ENCODE peak calls at places on chromosomes 12 and 14, in four cellular contexts. L, X, R and T are unnamed samples.

GRCh38 chr12:130948136-130948535 is 5.6 kb upstream of the ADGRD1 start:
- DNase-seq in X (no peak), R (no peak), L (no peak), T (peak)

GRCh38 chr12:47504775-47505446 is 200.9 kb downstream of the RPAP3 start:
- DNase-seq in R (no peak), X (no peak), L (no peak), T (no peak)

GRCh38 chr12:80778005-80778541 is 61.4 kb downstream of the MYF5 start:
- DNase-seq in R (peak), X (peak), L (no peak), T (no peak)

GRCh38 chr14:88551094-88551870 is 3.5 kb downstream of the PTPN21 start:
- DNase-seq in L (peak), X (peak), R (peak), T (no peak)

GRCh38 chr14:105767315-105767714 is 240.9 kb downstream of the TMEM121 start:
- DNase-seq in X (no peak), R (no peak), L (no peak), T (no peak)

GRCh38 chr14:26597136-26598080 is at the start of gene NOVA1:
- DNase-seq in R (peak), X (peak), L (peak), T (no peak)

GRCh38 chr14:101827286-101827685 is 65.8 kb downstream of the PPP2R5C start:
- DNase-seq in X (no peak), L (no peak), R (no peak), T (no peak)

GRCh38 chr12:23884909-23885308 is 64.6 kb downstream of the SOX5 start:
- DNase-seq in R (no peak), X (no peak), L (no peak), T (no peak)

GRCh38 chr12:124053855-124054254 is 80.8 kb downstream of the ZNF664 start:
- DNase-seq in R (peak), X (no peak), L (peak), T (peak)

GRCh38 chr14:61227893-61228591 is 53.1 kb downstream of the TMEM30B start:
- DNase-seq in R (no peak), L (no peak), X (no peak), T (peak)

GRCh38 chr14:68925373-68925772 is 53.7 kb downstream of the ACTN1 start:
- DNase-seq in X (no peak), L (no peak), R (no peak), T (no peak)

GRCh38 chr14:45254771-45255170 is 1.8 kb upstream of the MIS18BP1 start:
- DNase-seq in X (no peak), R (no peak), L (no peak), T (no peak)

GRCh38 chr12:116390656-116391335 is 113.3 kb upstream of the MED13L start:
- DNase-seq in X (no peak), L (peak), R (no peak), T (no peak)

GRCh38 chr12:113673524-113674238 is 202.0 kb upstream of the LHX5 start:
- DNase-seq in L (no peak), X (no peak), R (no peak), T (no peak)

GRCh38 chr14:95490727-95491451 is 25.6 kb downstream of the SYNE3 start:
- DNase-seq in L (no peak), R (no peak), X (no peak), T (no peak)

GRCh38 chr12:108832730-108833354 is 24.5 kb downstream of the SSH1 start:
- DNase-seq in R (no peak), L (no peak), X (no peak), T (no peak)

GRCh38 chr12:67989184-67989965 is at the start of gene IFNG-AS1:
- DNase-seq in R (no peak), X (no peak), L (no peak), T (no peak)

GRCh38 chr12:97940629-97941028 is 478.0 kb downstream of the RMST start:
- DNase-seq in X (no peak), L (no peak), R (no peak), T (no peak)

GRCh38 chr14:100375963-100376735 is 53.0 kb downstream of the SLC25A47 start:
- DNase-seq in X (peak), L (peak), R (peak), T (peak)

GRCh38 chr14:21071225-21072041 is 1.3 kb downstream of the ARHGEF40 start:
- DNase-seq in L (no peak), R (peak), X (peak), T (peak)

GRCh38 chr12:52585951-52586350 is 12.3 kb upstream of the KRT74 start:
- DNase-seq in R (no peak), X (no peak), L (no peak), T (no peak)

GRCh38 chr12:105267711-105268110 is 31.7 kb upstream of the APPL2 start:
- DNase-seq in X (no peak), R (no peak), L (no peak), T (no peak)

GRCh38 chr12:79455314-79455713 is 235.4 kb downstream of the PAWR start:
- DNase-seq in X (no peak), L (no peak), R (no peak), T (no peak)

GRCh38 chr12:4681732-4682131 is 32.8 kb downstream of the NDUFA9 start:
- DNase-seq in R (no peak), L (no peak), X (no peak), T (no peak)

GRCh38 chr12:102421801-102422583 is 58.4 kb downstream of the IGF1 start:
- DNase-seq in R (no peak), X (no peak), L (no peak), T (peak)

GRCh38 chr12:11731455-11731854 is 82.0 kb downstream of the ETV6 start:
- DNase-seq in X (no peak), R (no peak), L (no peak), T (no peak)

GRCh38 chr12:9761407-9761736 is 671 bp upstream of the CD69 start:
- DNase-seq in R (no peak), X (no peak), L (no peak), T (no peak)

GRCh38 chr14:51209457-51209856 is 30.6 kb upstream of the TMX1 start:
- DNase-seq in L (no peak), X (no peak), R (peak), T (peak)

GRCh38 chr14:34632451-34632850 is 2.5 kb upstream of the SNX6 start:
- DNase-seq in R (no peak), X (no peak), L (no peak), T (no peak)

GRCh38 chr12:7557227-7557626 is 53.6 kb upstream of the CD163 start:
- DNase-seq in L (no peak), R (no peak), X (no peak), T (no peak)

GRCh38 chr14:72776701-72777255 is 117.1 kb downstream of the DPF3 start:
- DNase-seq in X (no peak), R (no peak), L (no peak), T (no peak)

GRCh38 chr14:21476526-21476924 is 234 bp downstream of the RAB2B start:
- DNase-seq in X (no peak), L (peak), R (peak), T (peak)

GRCh38 chr14:104420990-104421389 is 158.6 kb upstream of the C14orf180 start:
- DNase-seq in R (no peak), X (no peak), L (no peak), T (no peak)

GRCh38 chr14:64645220-64645891 is 58.9 kb upstream of the PLEKHG3 start:
- DNase-seq in L (no peak), X (peak), R (no peak), T (no peak)